ENCODE peak calls at places on chromosomes 4 and X, in nine cellular contexts. R is neural crest cell, Q is A549, H is upper lobe of left lung, O is OCI-LY7, F is uterus, A is IMR-90, X is HFFc6, U is Calu3. S is an unnamed sample.

GRCh38 chr4:38743866-38744265 is 38.9 kb downstream of the TLR10 start:
- DNase-seq in R (no peak), F (no peak), Q (no peak), O (no peak), A (no peak), H (no peak), U (no peak), X (no peak), S (no peak)

GRCh38 chr4:17030543-17030942 is 132.1 kb upstream of the LDB2 start:
- DNase-seq in O (no peak), Q (peak; percentile 25), U (peak; percentile 27), F (peak; percentile 41), X (peak; percentile 82), A (peak; percentile 96), R (no peak), H (no peak), S (no peak)

GRCh38 chr4:38463268-38463958 is 200.6 kb upstream of the KLF3 start:
- DNase-seq in A (no peak), Q (no peak), H (no peak), X (no peak), F (no peak), O (no peak), R (no peak), U (no peak), S (no peak)

GRCh38 chrX:21973321-21974010 is 33.0 kb downstream of the SMS start:
- DNase-seq in H (no peak), X (no peak), F (no peak), O (no peak), Q (no peak), U (no peak), R (no peak), A (no peak), S (no peak)

GRCh38 chr4:122674371-122674770 is 53.5 kb upstream of the IL21 start:
- DNase-seq in Q (no peak), U (no peak), H (no peak), O (no peak), X (no peak), F (no peak), R (no peak), A (no peak), S (no peak)

GRCh38 chr4:10879411-10880110 is 195.0 kb upstream of the CLNK start:
- DNase-seq in H (no peak), U (no peak), R (no peak), X (no peak), F (no peak), A (peak; percentile 16), Q (no peak), O (no peak), S (no peak)

GRCh38 chrX:30327762-30328161 is 18.6 kb upstream of the NR0B1 start:
- DNase-seq in H (no peak), F (no peak), R (no peak), A (no peak), Q (no peak), O (no peak), U (no peak), X (no peak), S (no peak)

GRCh38 chrX:119755981-119756533 is 2.3 kb upstream of the SOWAHD start:
- DNase-seq in A (peak; percentile 73), F (no peak), O (peak; percentile 60), H (peak; percentile 34), U (no peak), X (no peak), Q (no peak), R (no peak), S (no peak)

GRCh38 chr4:172369471-172369959 is 556.3 kb downstream of the GALNTL6 start:
- DNase-seq in U (no peak), F (no peak), X (no peak), A (no peak), H (no peak), Q (no peak), O (no peak), R (no peak), S (no peak)

GRCh38 chr4:169628579-169628978 is 8.2 kb downstream of the CLCN3 start:
- DNase-seq in U (no peak), Q (no peak), R (no peak), H (no peak), X (no peak), A (no peak), F (no peak), O (no peak), S (no peak)

GRCh38 chrX:86348669-86349068 is 200.4 kb downstream of the DACH2 start:
- DNase-seq in F (no peak), X (no peak), A (no peak), H (no peak), R (no peak), U (no peak), O (peak; percentile 0), Q (peak; percentile 9), S (no peak)

GRCh38 chr4:853416-853781 is 27.5 kb upstream of the CPLX1 start:
- DNase-seq in R (no peak), F (no peak), O (no peak), X (no peak), U (no peak), H (no peak), Q (no peak), A (no peak), S (no peak)

GRCh38 chr4:113586072-113586471 is 175.5 kb downstream of the CAMK2D start:
- DNase-seq in X (no peak), H (no peak), Q (no peak), F (no peak), O (no peak), U (no peak), A (no peak), R (no peak), S (no peak)

GRCh38 chr4:374298-375160 is 36.9 kb downstream of the ZNF141 start:
- DNase-seq in X (no peak), H (no peak), R (no peak), F (no peak), U (no peak), O (no peak), A (no peak), Q (no peak), S (no peak)

GRCh38 chr4:185464184-185464583 is 7.3 kb downstream of the CCDC110 start:
- DNase-seq in Q (no peak), U (no peak), H (no peak), O (no peak), F (no peak), R (no peak), X (no peak), A (no peak), S (no peak)

GRCh38 chrX:40468033-40468979 is 112.5 kb upstream of the ATP6AP2 start:
- DNase-seq in Q (peak; percentile 66), A (peak; percentile 5), O (peak; percentile 48), X (peak; percentile 18), U (peak; percentile 73), F (peak; percentile 26), R (peak; percentile 22), H (peak; percentile 76), S (no peak)

GRCh38 chrX:142084611-142085010 is 120.5 kb downstream of the MAGEC2 start:
- DNase-seq in R (no peak), F (no peak), A (no peak), H (no peak), U (no peak), Q (no peak), X (no peak), O (no peak), S (no peak)

DNA sequence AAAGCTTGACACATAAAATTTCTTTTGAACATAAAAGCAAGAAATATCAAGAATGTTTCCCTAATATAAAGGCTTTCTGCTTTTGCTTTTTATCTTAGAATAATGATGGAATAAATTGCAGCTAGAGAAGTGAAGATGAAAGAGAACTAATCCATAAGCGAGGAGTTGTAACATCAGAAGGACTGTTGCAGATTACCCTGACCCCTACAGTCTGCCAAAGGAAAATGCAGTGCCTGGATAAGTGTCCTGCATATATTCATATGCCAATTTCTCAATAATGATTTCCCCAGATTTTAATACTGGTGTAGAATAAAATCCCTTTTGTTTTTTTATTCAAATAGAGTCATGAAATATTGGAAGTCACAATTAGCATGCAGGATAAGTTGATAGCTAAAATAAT is 115.9 kb downstream of the MAGEC2 start:
- DNase-seq in O (no peak), F (no peak), Q (peak; percentile 36), X (peak; percentile 40), A (peak; percentile 1), H (no peak), U (no peak), R (no peak), S (no peak)
- TF ChIP-seq CTCF in O (peak; percentile 23), F (no peak), Q (peak; percentile 35), X (peak; percentile 70), A (peak; percentile 23), H (no peak), U (no peak), R (peak; percentile 57), S (no peak)

DNA sequence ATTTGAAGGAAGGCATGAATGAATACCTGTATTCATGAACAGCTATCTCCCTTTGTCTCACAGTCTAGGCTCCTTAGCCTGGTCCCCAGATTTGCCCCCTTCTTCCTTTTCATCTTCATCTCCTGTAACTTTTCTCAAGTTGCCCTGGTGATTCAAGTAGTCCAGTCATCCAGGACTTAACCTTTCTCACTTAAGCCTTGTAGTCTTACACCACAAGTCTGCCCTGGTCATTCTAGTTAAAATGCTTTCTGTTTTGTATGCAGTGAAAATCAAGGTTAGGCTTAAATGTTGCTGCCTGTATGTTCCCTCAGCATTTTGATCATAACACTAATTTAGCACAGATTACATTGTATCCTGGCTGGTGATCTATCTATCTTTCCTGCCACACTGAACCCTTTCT is 58.5 kb upstream of the SLC7A11 start:
- DNase-seq in U (no peak), A (peak; percentile 41), O (no peak), X (no peak), R (no peak), Q (no peak), H (no peak), F (no peak), S (no peak)
- TF ChIP-seq CTCF in U (no peak), A (no peak), O (no peak), X (no peak), R (no peak), Q (no peak), H (no peak), F (no peak), S (no peak)

DNA sequence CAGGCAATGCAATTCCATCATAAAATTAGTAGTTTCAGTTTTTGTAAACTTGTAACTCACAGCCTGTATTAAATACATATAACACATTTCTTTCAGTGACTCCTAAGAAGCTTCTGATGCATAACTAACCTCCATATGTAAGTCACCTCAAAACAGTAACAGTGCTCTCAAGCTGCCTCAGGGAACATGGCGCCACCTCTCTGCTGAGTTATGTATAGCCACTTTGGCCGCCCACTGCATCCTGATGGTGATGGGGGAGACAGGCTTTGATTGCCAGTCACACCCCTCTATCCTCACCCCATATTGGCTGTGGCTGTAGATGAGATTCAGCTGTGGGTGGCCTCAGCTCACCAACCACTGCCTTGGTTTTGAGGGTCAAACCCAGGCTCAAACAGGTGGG is 54.3 kb downstream of the LRBA start:
- DNase-seq in U (peak; percentile 53), F (no peak), R (no peak), H (peak; percentile 46), X (peak; percentile 24), Q (peak; percentile 53), A (no peak), O (peak; percentile 21), S (no peak)
- TF ChIP-seq CTCF in U (peak; percentile 31), F (no peak), R (peak; percentile 37), H (no peak), X (peak; percentile 75), Q (peak; percentile 32), A (peak; percentile 33), O (peak; percentile 70), S (peak; percentile 14)

DNA sequence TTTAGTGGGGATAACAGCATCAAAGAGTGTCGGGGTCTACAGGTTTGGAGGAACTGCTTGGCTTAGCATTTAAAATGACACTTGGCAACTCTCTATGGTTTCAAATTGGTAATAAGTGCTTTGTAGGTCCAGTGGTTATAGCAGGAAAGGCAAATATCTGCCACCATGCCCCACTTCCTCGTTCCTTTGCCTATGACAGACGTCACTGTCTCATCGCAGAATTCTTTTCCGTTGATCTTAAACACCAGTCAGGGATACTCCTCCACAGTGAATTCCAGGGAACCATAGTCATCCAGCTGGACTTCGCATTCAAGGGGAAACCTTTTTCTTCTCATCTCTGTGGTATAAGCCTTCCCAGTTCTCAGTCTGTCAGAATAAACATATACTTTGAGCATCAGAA is 319.1 kb downstream of the GPAT3 start:
- DNase-seq in R (no peak), X (peak; percentile 95), H (no peak), U (peak; percentile 23), Q (peak; percentile 92), F (no peak), A (peak; percentile 98), O (no peak), S (no peak)
- TF ChIP-seq CTCF in R (no peak), X (no peak), H (no peak), U (no peak), Q (no peak), F (no peak), A (no peak), O (no peak), S (no peak)

S was measured in D721Med.